ENCODE peak calls at places on chromosome 1, in five cellular contexts. One of them, this sample, is unnamed.

GRCh38 chr1:247444571-247444970 is 13.3 kb downstream of the OR2B11 start:
- DNase-seq in lower leg skin: peak; percentile 66
- DNase-seq in AG10803: no peak
- DNase-seq in cardiac muscle cell: no peak
- DNase-seq in ovary: no peak
- DNase-seq in this sample: peak; percentile 16

GRCh38 chr1:221440658-221441057 is 301.2 kb downstream of the DUSP10 start:
- DNase-seq in lower leg skin: no peak
- DNase-seq in AG10803: peak; percentile 17
- DNase-seq in cardiac muscle cell: peak; percentile 48
- DNase-seq in ovary: no peak
- DNase-seq in this sample: no peak

GRCh38 chr1:93749487-93749886 is 67.8 kb upstream of the BCAR3 start:
- DNase-seq in lower leg skin: no peak
- DNase-seq in AG10803: no peak
- DNase-seq in cardiac muscle cell: no peak
- DNase-seq in ovary: no peak
- DNase-seq in this sample: no peak

GRCh38 chr1:64209221-64209620 is 5.8 kb downstream of the UBE2U start:
- DNase-seq in lower leg skin: no peak
- DNase-seq in AG10803: peak; percentile 4
- DNase-seq in cardiac muscle cell: no peak
- DNase-seq in ovary: no peak
- DNase-seq in this sample: no peak

GRCh38 chr1:205589618-205590456 is 42.0 kb downstream of the ELK4 start:
- DNase-seq in lower leg skin: peak; percentile 54
- DNase-seq in AG10803: no peak
- DNase-seq in cardiac muscle cell: no peak
- DNase-seq in ovary: no peak
- DNase-seq in this sample: no peak

GRCh38 chr1:202016022-202016624 is 5.7 kb downstream of the ELF3 start:
- DNase-seq in lower leg skin: no peak
- DNase-seq in AG10803: peak; percentile 45
- DNase-seq in cardiac muscle cell: no peak
- DNase-seq in ovary: no peak
- DNase-seq in this sample: no peak

GRCh38 chr1:176096015-176096414 is 111.1 kb downstream of the COP1 start:
- DNase-seq in lower leg skin: no peak
- DNase-seq in AG10803: no peak
- DNase-seq in cardiac muscle cell: no peak
- DNase-seq in ovary: no peak
- DNase-seq in this sample: no peak

GRCh38 chr1:53560572-53561487 is 101.6 kb downstream of the DMRTB1 start:
- DNase-seq in lower leg skin: peak; percentile 76
- DNase-seq in AG10803: no peak
- DNase-seq in cardiac muscle cell: no peak
- DNase-seq in ovary: no peak
- DNase-seq in this sample: no peak

GRCh38 chr1:223486366-223486765 is 93.2 kb downstream of the CCDC185 start:
- DNase-seq in lower leg skin: no peak
- DNase-seq in AG10803: no peak
- DNase-seq in cardiac muscle cell: no peak
- DNase-seq in ovary: no peak
- DNase-seq in this sample: no peak

GRCh38 chr1:227728892-227729143 is 6.3 kb downstream of the JMJD4 start:
- DNase-seq in lower leg skin: no peak
- DNase-seq in AG10803: no peak
- DNase-seq in cardiac muscle cell: no peak
- DNase-seq in ovary: no peak
- DNase-seq in this sample: no peak

GRCh38 chr1:51636765-51637522 is 20.1 kb downstream of the OSBPL9 start:
- DNase-seq in lower leg skin: no peak
- DNase-seq in AG10803: peak; percentile 86
- DNase-seq in cardiac muscle cell: peak; percentile 67
- DNase-seq in ovary: peak; percentile 51
- DNase-seq in this sample: no peak

GRCh38 chr1:158527190-158527815 is 26.9 kb downstream of the OR6Y1 start:
- DNase-seq in lower leg skin: no peak
- DNase-seq in AG10803: peak; percentile 50
- DNase-seq in cardiac muscle cell: peak; percentile 51
- DNase-seq in ovary: no peak
- DNase-seq in this sample: no peak

GRCh38 chr1:60984066-60984799 is 98.1 kb upstream of the NFIA start:
- DNase-seq in lower leg skin: peak; percentile 86
- DNase-seq in AG10803: peak; percentile 19
- DNase-seq in cardiac muscle cell: peak; percentile 63
- DNase-seq in ovary: peak; percentile 71
- DNase-seq in this sample: no peak

GRCh38 chr1:118116401-118116800 is 68.6 kb downstream of the SPAG17 start:
- DNase-seq in lower leg skin: no peak
- DNase-seq in AG10803: peak; percentile 70
- DNase-seq in cardiac muscle cell: no peak
- DNase-seq in ovary: no peak
- DNase-seq in this sample: no peak

GRCh38 chr1:34929853-34930701 is 627 bp upstream of the DLGAP3 start:
- DNase-seq in lower leg skin: no peak
- DNase-seq in AG10803: no peak
- DNase-seq in cardiac muscle cell: no peak
- DNase-seq in ovary: no peak
- DNase-seq in this sample: peak; percentile 60

GRCh38 chr1:13520985-13521384 is 7.2 kb upstream of the LRRC38 start:
- DNase-seq in lower leg skin: no peak
- DNase-seq in AG10803: no peak
- DNase-seq in cardiac muscle cell: no peak
- DNase-seq in ovary: no peak
- DNase-seq in this sample: no peak

GRCh38 chr1:3641046-3641760 is 8.7 kb downstream of the WRAP73 start:
- DNase-seq in lower leg skin: no peak
- DNase-seq in AG10803: no peak
- DNase-seq in cardiac muscle cell: no peak
- DNase-seq in ovary: no peak
- DNase-seq in this sample: no peak

GRCh38 chr1:13512472-13512871 is 1.3 kb downstream of the LRRC38 start:
- DNase-seq in lower leg skin: no peak
- DNase-seq in AG10803: no peak
- DNase-seq in cardiac muscle cell: peak; percentile 5
- DNase-seq in ovary: no peak
- DNase-seq in this sample: no peak

GRCh38 chr1:41434748-41435449 is 49.6 kb downstream of the EDN2 start:
- DNase-seq in lower leg skin: no peak
- DNase-seq in AG10803: no peak
- DNase-seq in cardiac muscle cell: no peak
- DNase-seq in ovary: no peak
- DNase-seq in this sample: no peak

GRCh38 chr1:219573960-219574359 is 38.9 kb downstream of the ZC3H11B start:
- DNase-seq in lower leg skin: no peak
- DNase-seq in AG10803: no peak
- DNase-seq in cardiac muscle cell: no peak
- DNase-seq in ovary: no peak
- DNase-seq in this sample: no peak

DNA sequence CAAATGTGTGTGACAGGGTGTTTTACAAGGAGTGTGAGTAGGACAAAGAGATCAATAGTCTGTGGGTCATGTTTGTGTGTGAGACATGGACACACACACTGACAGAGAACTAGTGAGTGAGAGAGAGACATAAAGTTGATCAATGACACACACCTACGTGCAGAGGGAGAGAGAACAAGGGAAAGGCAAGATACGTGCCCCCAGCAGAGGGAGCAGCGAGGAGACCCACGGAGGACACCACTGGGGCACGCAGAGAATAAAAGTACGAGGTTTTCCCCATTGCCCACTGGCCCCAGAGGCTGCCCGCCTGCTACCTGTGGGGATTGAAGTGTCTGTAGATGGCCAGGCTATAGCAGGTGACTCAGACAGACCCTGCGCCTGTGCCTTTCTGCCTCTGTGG is 130.2 kb upstream of the CSF3R start:
- DNase-seq in lower leg skin: no peak
- DNase-seq in AG10803: no peak
- DNase-seq in cardiac muscle cell: no peak
- DNase-seq in ovary: no peak
- DNase-seq in this sample: no peak
- TF ChIP-seq CTCF in lower leg skin: no peak
- TF ChIP-seq CTCF in AG10803: no peak
- TF ChIP-seq CTCF in cardiac muscle cell: peak; percentile 10
- TF ChIP-seq CTCF in ovary: no peak
- TF ChIP-seq CTCF in this sample: no peak

DNA sequence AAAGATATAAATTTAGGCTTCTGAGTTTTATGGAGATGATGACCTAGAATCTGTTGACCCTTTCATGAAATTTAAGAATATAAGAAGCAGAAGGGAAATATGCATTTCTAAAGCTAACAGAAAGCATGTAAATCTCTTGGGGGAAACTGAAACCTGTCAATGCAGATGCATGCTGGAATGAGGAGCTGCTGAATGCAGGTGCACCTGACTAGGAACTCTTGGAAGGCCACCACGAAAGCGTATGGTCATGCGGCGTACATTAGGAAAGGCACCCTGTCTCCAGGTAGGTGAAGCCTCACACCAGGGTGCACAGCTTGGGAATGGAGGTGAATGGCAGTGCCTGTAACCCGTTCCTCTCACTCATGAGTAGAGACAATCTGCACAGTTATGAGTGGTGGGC is 309.7 kb downstream of the SEC16B start:
- DNase-seq in lower leg skin: no peak
- DNase-seq in AG10803: no peak
- DNase-seq in cardiac muscle cell: no peak
- DNase-seq in ovary: no peak
- DNase-seq in this sample: no peak
- TF ChIP-seq CTCF in lower leg skin: no peak
- TF ChIP-seq CTCF in AG10803: no peak
- TF ChIP-seq CTCF in cardiac muscle cell: no peak
- TF ChIP-seq CTCF in ovary: no peak
- TF ChIP-seq CTCF in this sample: no peak

GRCh38 chr1:154468480-154469240 is 33.4 kb upstream of the TDRD10 start:
- DNase-seq in lower leg skin: no peak
- DNase-seq in AG10803: no peak
- DNase-seq in cardiac muscle cell: no peak
- DNase-seq in ovary: no peak
- DNase-seq in this sample: no peak

GRCh38 chr1:154466136-154466665 is 35.8 kb upstream of the TDRD10 start:
- DNase-seq in lower leg skin: no peak
- DNase-seq in AG10803: no peak
- DNase-seq in cardiac muscle cell: no peak
- DNase-seq in ovary: no peak
- DNase-seq in this sample: no peak

GRCh38 chr1:154465621-154466020 is 36.4 kb upstream of the TDRD10 start:
- DNase-seq in lower leg skin: no peak
- DNase-seq in AG10803: no peak
- DNase-seq in cardiac muscle cell: no peak
- DNase-seq in ovary: no peak
- DNase-seq in this sample: no peak

GRCh38 chr1:154467768-154468102 is 34.3 kb upstream of the TDRD10 start:
- DNase-seq in lower leg skin: no peak
- DNase-seq in AG10803: no peak
- DNase-seq in cardiac muscle cell: no peak
- DNase-seq in ovary: no peak
- DNase-seq in this sample: no peak

DNA sequence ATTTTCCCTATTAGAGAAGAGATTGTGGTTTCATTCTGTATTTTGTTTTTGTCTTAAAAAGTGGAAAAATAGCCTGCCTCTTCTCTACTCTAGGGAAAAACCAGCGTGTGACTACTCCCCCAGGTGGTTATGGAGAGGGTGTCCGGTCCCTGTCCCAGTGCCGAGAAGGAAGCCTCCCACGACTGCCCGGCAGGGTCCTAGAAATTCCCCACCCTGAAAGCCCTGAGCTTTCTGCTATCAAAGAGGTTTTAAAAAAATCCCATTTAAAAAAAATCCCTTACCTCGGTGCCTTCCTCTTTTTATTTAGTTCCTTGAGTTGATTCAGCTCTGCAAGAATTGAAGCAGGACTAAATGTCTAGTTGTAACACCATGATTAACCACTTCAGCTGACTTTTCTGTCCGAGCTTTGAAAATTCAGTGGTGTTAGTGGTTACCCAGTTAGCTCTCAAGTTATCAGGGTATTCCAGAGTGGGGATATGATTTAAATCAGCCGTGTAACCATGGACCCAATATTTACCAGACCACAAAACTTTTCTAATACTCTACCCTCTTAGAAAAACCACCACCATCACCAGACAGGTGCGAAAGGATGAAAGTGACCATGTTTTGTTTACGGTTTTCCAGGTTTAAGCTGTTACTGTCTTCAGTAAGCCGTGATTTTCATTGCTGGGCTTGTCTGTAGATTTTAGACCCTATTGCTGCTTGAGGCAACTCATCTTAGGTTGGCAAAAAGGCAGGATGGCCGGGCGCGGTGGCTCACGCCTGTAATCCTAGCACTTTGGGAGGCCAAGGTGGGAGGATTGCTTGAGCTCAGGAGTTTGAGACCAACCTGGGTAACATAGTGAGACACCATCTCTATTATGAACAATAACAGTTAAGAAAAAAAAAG is 34.9 kb upstream of the TDRD10 start:
- DNase-seq in lower leg skin: no peak
- DNase-seq in AG10803: peak; percentile 26
- DNase-seq in cardiac muscle cell: no peak
- DNase-seq in ovary: peak; percentile 43
- DNase-seq in this sample: no peak
- TF ChIP-seq CTCF in lower leg skin: no peak
- TF ChIP-seq CTCF in AG10803: peak; percentile 55
- TF ChIP-seq CTCF in cardiac muscle cell: peak; percentile 28
- TF ChIP-seq CTCF in ovary: peak; percentile 28
- TF ChIP-seq CTCF in this sample: peak; percentile 15

GRCh38 chr1:230534224-230534623 is 108.1 kb upstream of the COG2 start:
- DNase-seq in lower leg skin: no peak
- DNase-seq in AG10803: no peak
- DNase-seq in cardiac muscle cell: no peak
- DNase-seq in ovary: no peak
- DNase-seq in this sample: no peak

GRCh38 chr1:230536641-230537155 is 105.6 kb upstream of the COG2 start:
- DNase-seq in lower leg skin: no peak
- DNase-seq in AG10803: no peak
- DNase-seq in cardiac muscle cell: no peak
- DNase-seq in ovary: no peak
- DNase-seq in this sample: no peak

GRCh38 chr1:230540416-230540815 is 101.9 kb upstream of the COG2 start:
- DNase-seq in lower leg skin: no peak
- DNase-seq in AG10803: no peak
- DNase-seq in cardiac muscle cell: peak; percentile 11
- DNase-seq in ovary: no peak
- DNase-seq in this sample: no peak

GRCh38 chr1:230541306-230541705 is 101.0 kb upstream of the COG2 start:
- DNase-seq in lower leg skin: no peak
- DNase-seq in AG10803: no peak
- DNase-seq in cardiac muscle cell: peak; percentile 12
- DNase-seq in ovary: no peak
- DNase-seq in this sample: no peak

GRCh38 chr1:230537456-230537855 is 104.8 kb upstream of the COG2 start:
- DNase-seq in lower leg skin: no peak
- DNase-seq in AG10803: no peak
- DNase-seq in cardiac muscle cell: no peak
- DNase-seq in ovary: no peak
- DNase-seq in this sample: no peak
- TF ChIP-seq CTCF in lower leg skin: no peak
- TF ChIP-seq CTCF in AG10803: no peak
- TF ChIP-seq CTCF in cardiac muscle cell: no peak
- TF ChIP-seq CTCF in ovary: no peak
- TF ChIP-seq CTCF in this sample: no peak

This sample was measured in nephron progenitor cell.